ENCODE peak calls at places on chromosomes 6 and 20, in five cellular contexts. F is iPS-NIHi11; D is AG04450; M is stimulated activated CD8-positive, alpha-beta memory T cell treated with anti-CD3 and anti-CD28 coated beads, Interleukin-15, amount 100 ng/mL, for 48 hours; H is stimulated activated CD4-positive, alpha-beta T cell treated with anti-CD3 and anti-CD28 coated beads, Interleukin-15, amount 100 ng/mL, for 1 hour. I is an unnamed sample.

GRCh38 chr20:10419550-10420133 is 14.4 kb downstream of the MKKS start:
- DNase-seq in F (no peak), D (no peak), M (no peak), H (no peak), I (no peak)

GRCh38 chr20:7760261-7761048 is 179.8 kb downstream of the HAO1 start:
- DNase-seq in F (no peak), D (no peak), M (no peak), H (no peak), I (peak; percentile 15)

GRCh38 chr20:39944861-39945260 is 744.2 kb downstream of the MAFB start:
- DNase-seq in F (no peak), D (no peak), M (no peak), H (no peak), I (no peak)

GRCh38 chr6:91781946-91782345 is 1195.1 kb upstream of the MAP3K7 start:
- DNase-seq in F (no peak), D (no peak), M (no peak), H (no peak), I (no peak)

GRCh38 chr20:32588040-32588439 is 2.9 kb upstream of the NOL4L start:
- DNase-seq in F (no peak), D (no peak), M (no peak), H (no peak), I (no peak)

GRCh38 chr20:63896136-63896890 is 1.4 kb downstream of the DNAJC5 start:
- DNase-seq in F (peak; percentile 33), D (no peak), M (no peak), H (no peak), I (no peak)

GRCh38 chr20:4167261-4168004 is 152.1 kb upstream of the RNF24 start:
- DNase-seq in F (peak; percentile 63), D (no peak), M (no peak), H (no peak), I (no peak)

GRCh38 chr20:51440589-51440988 is 101.9 kb downstream of the NFATC2 start:
- DNase-seq in F (no peak), D (no peak), M (no peak), H (no peak), I (no peak)

GRCh38 chr20:42193119-42193518 is 574.9 kb upstream of the CHD6 start:
- DNase-seq in F (no peak), D (no peak), M (no peak), H (no peak), I (no peak)

GRCh38 chr6:127345521-127345920 is 2.1 kb upstream of the ECHDC1 start:
- DNase-seq in F (no peak), D (no peak), M (no peak), H (no peak), I (no peak)

GRCh38 chr20:6920991-6921613 is 153.6 kb downstream of the BMP2 start:
- DNase-seq in F (no peak), D (no peak), M (no peak), H (no peak), I (no peak)

GRCh38 chr6:79630883-79631799 is at the start of gene SH3BGRL2:
- DNase-seq in F (peak; percentile 91), D (peak; percentile 24), M (peak; percentile 6), H (peak; percentile 4), I (peak; percentile 35)

GRCh38 chr20:44172572-44172950 is 14.4 kb downstream of the JPH2 start:
- DNase-seq in F (no peak), D (no peak), M (no peak), H (no peak), I (no peak)

GRCh38 chr6:110518281-110518623 is 41.8 kb upstream of the SLC22A16 start:
- DNase-seq in F (peak; percentile 49), D (no peak), M (no peak), H (no peak), I (no peak)

GRCh38 chr20:14178952-14179351 is 158.5 kb downstream of the FLRT3 start:
- DNase-seq in F (no peak), D (no peak), M (no peak), H (no peak), I (no peak)

GRCh38 chr6:7469696-7470095 is 71.8 kb upstream of the DSP start:
- DNase-seq in F (no peak), D (no peak), M (no peak), H (no peak), I (no peak)

GRCh38 chr6:167731731-167732422 is 94.8 kb upstream of the AFDN start:
- DNase-seq in F (no peak), D (no peak), M (no peak), H (no peak), I (no peak)

GRCh38 chr20:59671661-59672471 is 67.5 kb downstream of the PHACTR3 start:
- DNase-seq in F (no peak), D (no peak), M (no peak), H (no peak), I (no peak)

GRCh38 chr6:160330621-160331020 is 17.6 kb upstream of the SLC22A3 start:
- DNase-seq in F (no peak), D (no peak), M (no peak), H (no peak), I (no peak)

GRCh38 chr6:70903665-70904452 is 53.0 kb downstream of the B3GAT2 start:
- DNase-seq in F (no peak), D (no peak), M (no peak), H (no peak), I (no peak)

GRCh38 chr6:8743146-8743745 is 307.9 kb upstream of the SLC35B3 start:
- DNase-seq in F (no peak), D (no peak), M (no peak), H (no peak), I (no peak)

GRCh38 chr6:137342607-137343186 is 123.5 kb upstream of the IFNGR1 start:
- DNase-seq in F (peak; percentile 49), D (no peak), M (no peak), H (no peak), I (no peak)

GRCh38 chr6:30725713-30726505 is 5.8 kb downstream of the TUBB start:
- DNase-seq in F (no peak), D (no peak), M (no peak), H (no peak), I (no peak)

GRCh38 chr6:44338228-44339122 is 4.0 kb upstream of the SPATS1 start:
- DNase-seq in F (peak; percentile 77), D (peak; percentile 20), M (peak; percentile 48), H (peak; percentile 36), I (peak; percentile 52)

GRCh38 chr6:42017021-42017643 is 33.2 kb upstream of the TAF8 start:
- DNase-seq in F (no peak), D (peak; percentile 63), M (no peak), H (no peak), I (no peak)

GRCh38 chr6:143258945-143259344 is 191.6 kb downstream of the ADAT2 start:
- DNase-seq in F (no peak), D (no peak), M (no peak), H (no peak), I (no peak)

GRCh38 chr20:36493801-36494114 is 47.6 kb upstream of the MYL9 start:
- DNase-seq in F (no peak), D (peak; percentile 45), M (no peak), H (no peak), I (no peak)

GRCh38 chr6:73024598-73024997 is 200.7 kb downstream of the KHDC1L start:
- DNase-seq in F (no peak), D (no peak), M (no peak), H (no peak), I (no peak)

GRCh38 chr6:22886881-22887581 is 317.7 kb downstream of the HDGFL1 start:
- DNase-seq in F (no peak), D (no peak), M (no peak), H (no peak), I (no peak)

GRCh38 chr20:62712606-62713005 is 4.0 kb downstream of the NTSR1 start:
- DNase-seq in F (no peak), D (no peak), M (no peak), H (no peak), I (no peak)

GRCh38 chr20:24755411-24755922 is 193.6 kb upstream of the CST7 start:
- DNase-seq in F (no peak), D (no peak), M (no peak), H (no peak), I (no peak)

I was measured in NT2/D1.